ENCODE peak calls at places on chromosomes 12 and 14, in five cellular contexts. One of them, this sample, is unnamed.

GRCh38 chr12:48601013-48601756 is 31.3 kb upstream of the LALBA start:
- DNase-seq in NAMALWA: no peak
- DNase-seq in GM20000: peak
- DNase-seq in cerebellar cortex: no peak
- DNase-seq in amygdala: no peak
- DNase-seq in this sample: no peak

GRCh38 chr12:78269620-78270019 is 438.9 kb downstream of the NAV3 start:
- DNase-seq in cerebellar cortex: no peak
- DNase-seq in NAMALWA: no peak
- DNase-seq in amygdala: no peak
- DNase-seq in GM20000: no peak
- DNase-seq in this sample: no peak

GRCh38 chr12:127245437-127245836 is 1021.5 kb upstream of the TMEM132C start:
- DNase-seq in amygdala: no peak
- DNase-seq in GM20000: no peak
- DNase-seq in NAMALWA: no peak
- DNase-seq in cerebellar cortex: no peak
- DNase-seq in this sample: no peak

GRCh38 chr14:68695326-68695768 is 97.5 kb downstream of the ZFP36L1 start:
- DNase-seq in GM20000: peak
- DNase-seq in amygdala: no peak
- DNase-seq in NAMALWA: no peak
- DNase-seq in cerebellar cortex: no peak
- DNase-seq in this sample: no peak

GRCh38 chr14:28308727-28309126 is 457.9 kb upstream of the FOXG1 start:
- DNase-seq in GM20000: no peak
- DNase-seq in NAMALWA: no peak
- DNase-seq in amygdala: no peak
- DNase-seq in cerebellar cortex: no peak
- DNase-seq in this sample: no peak

GRCh38 chr14:38502241-38502640 is 246.3 kb upstream of the CLEC14A start:
- DNase-seq in cerebellar cortex: no peak
- DNase-seq in amygdala: no peak
- DNase-seq in NAMALWA: no peak
- DNase-seq in GM20000: no peak
- DNase-seq in this sample: no peak

GRCh38 chr12:122087431-122088180 is 9.1 kb downstream of the MLXIP start:
- DNase-seq in amygdala: no peak
- DNase-seq in GM20000: no peak
- DNase-seq in NAMALWA: no peak
- DNase-seq in cerebellar cortex: no peak
- DNase-seq in this sample: no peak

GRCh38 chr12:12800406-12801180 is 12.6 kb upstream of the DDX47 start:
- DNase-seq in cerebellar cortex: no peak
- DNase-seq in GM20000: no peak
- DNase-seq in amygdala: no peak
- DNase-seq in NAMALWA: no peak
- DNase-seq in this sample: no peak

GRCh38 chr14:98623806-98624430 is 648.1 kb downstream of the BCL11B start:
- DNase-seq in GM20000: no peak
- DNase-seq in NAMALWA: no peak
- DNase-seq in amygdala: no peak
- DNase-seq in cerebellar cortex: no peak
- DNase-seq in this sample: no peak

GRCh38 chr12:78081590-78082314 is 251.1 kb downstream of the NAV3 start:
- DNase-seq in GM20000: no peak
- DNase-seq in cerebellar cortex: no peak
- DNase-seq in NAMALWA: no peak
- DNase-seq in amygdala: no peak
- DNase-seq in this sample: no peak

GRCh38 chr12:76947270-76947669 is 68.5 kb upstream of the CSRP2 start:
- DNase-seq in NAMALWA: no peak
- DNase-seq in cerebellar cortex: no peak
- DNase-seq in GM20000: no peak
- DNase-seq in amygdala: no peak
- DNase-seq in this sample: no peak

GRCh38 chr12:54993181-54993835 is 8.7 kb upstream of the TESPA1 start:
- DNase-seq in cerebellar cortex: peak
- DNase-seq in amygdala: peak
- DNase-seq in NAMALWA: peak
- DNase-seq in GM20000: peak
- DNase-seq in this sample: peak

GRCh38 chr12:65536876-65537661 is 258.6 kb downstream of the MSRB3 start:
- DNase-seq in amygdala: no peak
- DNase-seq in GM20000: no peak
- DNase-seq in cerebellar cortex: peak
- DNase-seq in NAMALWA: no peak
- DNase-seq in this sample: no peak

GRCh38 chr14:36204674-36205073 is 28.2 kb upstream of the PTCSC3 start:
- DNase-seq in NAMALWA: no peak
- DNase-seq in cerebellar cortex: no peak
- DNase-seq in amygdala: no peak
- DNase-seq in GM20000: no peak
- DNase-seq in this sample: no peak

GRCh38 chr12:111993290-111994150 is 19.4 kb downstream of the TMEM116 start:
- DNase-seq in NAMALWA: peak
- DNase-seq in GM20000: no peak
- DNase-seq in amygdala: no peak
- DNase-seq in cerebellar cortex: no peak
- DNase-seq in this sample: no peak

GRCh38 chr14:58491593-58491992 is 64.1 kb downstream of the KIAA0586 start:
- DNase-seq in NAMALWA: no peak
- DNase-seq in cerebellar cortex: no peak
- DNase-seq in amygdala: no peak
- DNase-seq in GM20000: no peak
- DNase-seq in this sample: no peak

GRCh38 chr12:68327896-68328295 is 4.3 kb downstream of the MDM1 start:
- DNase-seq in GM20000: no peak
- DNase-seq in amygdala: no peak
- DNase-seq in cerebellar cortex: no peak
- DNase-seq in NAMALWA: no peak
- DNase-seq in this sample: no peak

GRCh38 chr14:62626416-62626815 is 418.8 kb downstream of the KCNH5 start:
- DNase-seq in cerebellar cortex: no peak
- DNase-seq in GM20000: no peak
- DNase-seq in NAMALWA: no peak
- DNase-seq in amygdala: no peak
- DNase-seq in this sample: no peak

GRCh38 chr14:102580552-102581110 is 11.8 kb upstream of the RCOR1 start:
- DNase-seq in NAMALWA: no peak
- DNase-seq in cerebellar cortex: no peak
- DNase-seq in amygdala: no peak
- DNase-seq in GM20000: no peak
- DNase-seq in this sample: no peak

GRCh38 chr12:65666876-65667275 is 157.4 kb upstream of the HMGA2 start:
- DNase-seq in GM20000: peak
- DNase-seq in amygdala: no peak
- DNase-seq in cerebellar cortex: no peak
- DNase-seq in NAMALWA: no peak
- DNase-seq in this sample: no peak

GRCh38 chr12:26632746-26633145 is 200.2 kb downstream of the ITPR2 start:
- DNase-seq in GM20000: no peak
- DNase-seq in NAMALWA: no peak
- DNase-seq in cerebellar cortex: no peak
- DNase-seq in amygdala: no peak
- DNase-seq in this sample: no peak

GRCh38 chr12:110249716-110250225 is 31.3 kb upstream of the ATP2A2 start:
- DNase-seq in NAMALWA: no peak
- DNase-seq in amygdala: peak
- DNase-seq in GM20000: no peak
- DNase-seq in cerebellar cortex: peak
- DNase-seq in this sample: no peak

GRCh38 chr12:5201554-5202243 is 158.0 kb downstream of the KCNA5 start:
- DNase-seq in GM20000: no peak
- DNase-seq in amygdala: no peak
- DNase-seq in NAMALWA: no peak
- DNase-seq in cerebellar cortex: no peak
- DNase-seq in this sample: no peak

This sample was measured in NCI-H1436 treated with DMSO at 0.1 percent for 48 hours.